ENCODE peak calls at places on chromosomes 2 and 18, in nine cellular contexts. N, S, G, R, Y, W, E, P and D are unnamed samples.

GRCh38 chr2:120880381-120880780 is 144.7 kb downstream of the GLI2 start:
- DNase-seq in G (no peak), E (peak), W (no peak), P (no peak), Y (peak), S (no peak), R (no peak), N (no peak), D (no peak)

GRCh38 chr2:173749315-173749714 is 215.9 kb downstream of the SP3 start:
- DNase-seq in R (peak), P (no peak), G (no peak), N (no peak), W (no peak), Y (peak), S (peak), E (no peak), D (no peak)

GRCh38 chr2:9473985-9474360 is 378 bp upstream of the IAH1 start:
- DNase-seq in G (peak), W (peak), N (peak), E (peak), S (no peak), R (no peak), P (no peak), Y (no peak), D (peak)

GRCh38 chr2:129727286-129727685 is 252.2 kb upstream of the RAB6C start:
- DNase-seq in R (no peak), W (no peak), N (no peak), G (no peak), Y (no peak), S (no peak), P (no peak), E (no peak), D (no peak)

GRCh38 chr2:58432491-58433166 is 191.5 kb upstream of the FANCL start:
- DNase-seq in R (no peak), N (no peak), W (no peak), Y (no peak), P (no peak), E (no peak), G (no peak), S (no peak), D (no peak)

GRCh38 chr2:13212115-13212514 is 495.4 kb downstream of the TRIB2 start:
- DNase-seq in E (no peak), N (no peak), S (no peak), W (no peak), P (no peak), R (no peak), G (no peak), Y (no peak), D (no peak)

GRCh38 chr18:56257215-56257614 is 381.2 kb downstream of the TXNL1 start:
- DNase-seq in S (peak), Y (peak), N (no peak), P (no peak), E (no peak), G (no peak), W (no peak), R (no peak), D (no peak)

GRCh38 chr2:69494126-69494525 is 56.9 kb upstream of the NFU1 start:
- DNase-seq in P (no peak), E (no peak), G (no peak), S (no peak), Y (no peak), R (no peak), W (no peak), N (no peak), D (no peak)

GRCh38 chr18:13446581-13447470 is 228.3 kb downstream of the LDLRAD4 start:
- DNase-seq in R (no peak), E (no peak), W (no peak), Y (no peak), G (no peak), N (no peak), P (no peak), S (peak), D (no peak)

GRCh38 chr2:226187601-226188000 is 612.0 kb downstream of the IRS1 start:
- DNase-seq in P (no peak), N (no peak), Y (peak), E (no peak), R (no peak), W (no peak), G (no peak), S (no peak), D (no peak)

GRCh38 chr2:222707689-222708273 is 36.3 kb downstream of the MOGAT1 start:
- DNase-seq in Y (peak), E (no peak), N (no peak), G (no peak), S (peak), P (no peak), W (no peak), R (no peak), D (no peak)

GRCh38 chr2:239309398-239310245 is 91.2 kb downstream of the HDAC4 start:
- DNase-seq in Y (no peak), G (peak), P (no peak), S (no peak), W (no peak), N (peak), R (no peak), E (peak), D (no peak)

GRCh38 chr2:123913266-123913810 is 111.7 kb upstream of the CNTNAP5 start:
- DNase-seq in P (no peak), W (no peak), E (no peak), G (no peak), R (no peak), S (no peak), N (no peak), Y (no peak), D (no peak)

GRCh38 chr2:64876137-64876647 is 113.0 kb upstream of the SLC1A4 start:
- DNase-seq in W (no peak), S (peak), Y (peak), P (no peak), G (no peak), E (no peak), R (peak), N (no peak), D (no peak)

GRCh38 chr2:138787053-138787666 is 7.0 kb upstream of the NXPH2 start:
- DNase-seq in E (no peak), Y (peak), N (no peak), P (no peak), G (no peak), R (peak), W (no peak), S (peak), D (no peak)

GRCh38 chr2:39091535-39091934 is 29.3 kb downstream of the SOS1 start:
- DNase-seq in S (no peak), E (no peak), Y (no peak), N (no peak), G (no peak), R (no peak), W (no peak), P (no peak), D (no peak)

GRCh38 chr2:24492283-24493272 is 1.5 kb downstream of the NCOA1 start:
- DNase-seq in E (no peak), R (no peak), G (no peak), S (no peak), Y (no peak), P (no peak), W (peak), N (no peak), D (no peak)

GRCh38 chr18:79944746-79945117 is 6.7 kb downstream of the SLC66A2 start:
- DNase-seq in G (no peak), W (no peak), P (peak), Y (no peak), N (peak), E (no peak), S (no peak), R (no peak), D (no peak)

GRCh38 chr2:178513876-178514275 is 33.6 kb downstream of the PLEKHA3 start:
- DNase-seq in N (no peak), E (no peak), Y (peak), P (no peak), R (no peak), G (no peak), S (no peak), W (no peak), D (no peak)

GRCh38 chr2:212723226-212723625 is 184.6 kb upstream of the ERBB4 start:
- DNase-seq in E (no peak), P (no peak), N (no peak), S (no peak), W (no peak), G (no peak), R (no peak), Y (peak), D (no peak)

GRCh38 chr2:129779783-129780182 is 199.7 kb upstream of the RAB6C start:
- DNase-seq in N (no peak), E (no peak), G (peak), W (no peak), Y (no peak), P (no peak), R (no peak), S (no peak), D (no peak)

GRCh38 chr2:8535821-8536685 is 145.8 kb upstream of the ID2 start:
- DNase-seq in W (no peak), G (no peak), S (no peak), E (peak), P (peak), N (peak), Y (no peak), R (no peak), D (no peak)

GRCh38 chr18:75127143-75128021 is 81.6 kb downstream of the PTGR3 start:
- DNase-seq in E (no peak), G (no peak), S (no peak), P (peak), W (no peak), R (no peak), Y (no peak), N (no peak), D (no peak)

GRCh38 chr18:63775166-63775730 is at the start of gene SERPINB7:
- DNase-seq in E (no peak), Y (peak), P (no peak), R (peak), S (peak), G (no peak), N (no peak), W (no peak), D (no peak)

GRCh38 chr2:179051250-179051649 is 1.3 kb upstream of the CCDC141 start:
- DNase-seq in S (no peak), Y (no peak), R (no peak), N (no peak), G (no peak), E (no peak), W (no peak), P (no peak), D (no peak)

GRCh38 chr2:132797551-132797950 is 127.5 kb upstream of the LYPD1 start:
- DNase-seq in P (no peak), N (no peak), Y (peak), E (no peak), S (peak), R (no peak), W (no peak), G (no peak), D (no peak)

GRCh38 chr2:128552141-128552805 is 233.6 kb upstream of the HS6ST1 start:
- DNase-seq in Y (no peak), S (no peak), P (no peak), W (no peak), N (no peak), E (no peak), G (no peak), R (no peak), D (no peak)

GRCh38 chr2:152504618-152505017 is 169.6 kb downstream of the FMNL2 start:
- DNase-seq in E (no peak), Y (peak), R (no peak), S (peak), W (no peak), N (no peak), G (no peak), P (no peak), D (no peak)

DNA sequence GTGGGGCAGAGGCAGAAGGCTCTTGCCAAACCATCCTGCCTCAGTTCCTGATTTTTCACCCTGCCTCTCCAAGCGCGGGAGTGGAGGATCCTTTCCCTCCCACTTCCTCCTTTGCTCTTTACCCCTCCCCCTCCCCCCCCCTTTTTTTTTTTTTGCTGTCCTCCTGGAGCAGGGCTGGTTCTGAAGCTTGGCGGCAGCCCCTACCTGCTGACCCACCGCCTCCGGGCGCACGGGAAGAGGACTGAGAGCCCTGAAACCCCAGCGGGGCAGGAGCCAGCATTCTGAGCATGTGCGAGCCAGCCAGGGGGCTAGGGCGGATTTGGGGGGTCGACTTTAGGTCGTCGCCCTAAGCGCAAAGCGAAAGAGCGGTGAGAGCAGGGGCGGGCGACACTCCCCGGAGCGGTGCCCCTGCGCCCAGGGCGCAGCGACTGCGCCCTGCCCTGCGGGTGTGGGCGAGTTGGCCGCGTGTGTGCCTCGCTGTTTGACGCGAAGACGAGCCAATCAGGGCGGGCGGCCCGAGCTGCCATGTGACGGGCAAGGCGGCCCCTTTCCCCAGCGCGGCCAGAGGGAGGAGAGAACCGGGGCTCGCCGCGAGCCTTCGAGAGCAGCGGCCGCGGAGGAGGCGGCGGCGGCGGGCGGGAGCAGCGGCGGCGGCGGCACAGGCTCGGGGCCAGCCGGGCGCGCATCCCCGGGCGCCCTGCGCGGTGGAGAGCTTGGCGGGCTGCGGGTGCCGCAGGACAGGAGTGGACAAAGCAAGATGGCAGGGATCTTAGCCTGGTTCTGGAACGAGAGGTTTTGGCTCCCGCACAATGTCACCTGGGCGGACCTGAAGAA is at the start of gene CERS6:
- DNase-seq in S (peak), W (peak), P (peak), N (peak), R (peak), Y (peak), G (peak), E (peak), D (peak)
- TF ChIP-seq POLR2A in S (peak), W (peak), P (peak), N (peak), R (peak), Y (peak), G (peak), E (peak), D (peak)

GRCh38 chr2:60553496-60553991 is at the start of gene BCL11A:
- DNase-seq in W (no peak), E (no peak), G (no peak), S (peak), Y (peak), R (peak), N (peak), P (peak), D (peak)
- TF ChIP-seq POLR2A in W (no peak), E (no peak), G (no peak), S (no peak), Y (no peak), R (no peak), N (no peak), P (no peak), D (peak)

GRCh38 chr2:45263147-45263546 is 253.9 kb upstream of the SIX2 start:
- DNase-seq in N (no peak), E (no peak), R (no peak), S (no peak), P (no peak), Y (no peak), G (no peak), W (no peak), D (no peak)
- TF ChIP-seq POLR2A in N (no peak), E (no peak), R (no peak), S (no peak), P (no peak), Y (no peak), G (no peak), W (no peak), D (no peak)

GRCh38 chr2:60094450-60094929 is 459.0 kb downstream of the BCL11A start:
- DNase-seq in P (no peak), Y (no peak), R (no peak), G (no peak), W (peak), S (no peak), E (no peak), N (no peak), D (no peak)

GRCh38 chr2:60092781-60093180 is 460.7 kb downstream of the BCL11A start:
- DNase-seq in E (no peak), P (no peak), Y (no peak), S (no peak), G (no peak), R (no peak), N (no peak), W (no peak), D (no peak)

GRCh38 chr2:60096556-60096955 is 456.9 kb downstream of the BCL11A start:
- DNase-seq in N (no peak), S (no peak), Y (no peak), P (no peak), E (no peak), R (no peak), G (no peak), W (no peak), D (no peak)

GRCh38 chr2:60091311-60091710 is 462.1 kb downstream of the BCL11A start:
- DNase-seq in P (no peak), S (no peak), G (no peak), R (no peak), N (no peak), Y (no peak), E (no peak), W (no peak), D (no peak)

DNA sequence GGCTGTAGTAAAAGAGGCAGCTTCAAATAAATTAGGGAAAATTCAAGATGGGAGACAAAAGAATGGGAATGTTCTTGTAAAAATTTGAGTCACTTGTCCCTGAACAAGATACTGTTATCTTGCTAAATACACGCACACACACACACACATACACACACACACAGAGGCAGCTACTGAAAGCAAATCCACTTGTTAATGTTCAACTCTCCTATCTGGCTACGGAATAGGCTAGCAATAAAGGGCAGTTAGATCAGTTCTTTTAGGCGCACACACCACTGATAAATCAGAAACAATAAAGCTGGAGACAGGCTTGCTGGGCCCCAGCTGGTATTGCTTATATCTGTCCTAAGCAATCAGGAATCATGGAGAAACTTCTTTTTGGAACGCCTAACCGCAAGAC is 461.6 kb downstream of the BCL11A start:
- DNase-seq in W (no peak), R (no peak), E (no peak), Y (no peak), P (no peak), S (no peak), N (no peak), G (no peak), D (no peak)
- TF ChIP-seq POLR2A in W (no peak), R (no peak), E (no peak), Y (no peak), P (no peak), S (no peak), N (no peak), G (no peak), D (no peak)

GRCh38 chr2:207897541-207898353 is 127.6 kb downstream of the PLEKHM3 start:
- DNase-seq in P (no peak), N (no peak), R (no peak), G (no peak), E (peak), S (no peak), W (no peak), Y (no peak), D (no peak)
- TF ChIP-seq POLR2A in P (no peak), N (no peak), R (no peak), G (no peak), E (peak), S (no peak), W (no peak), Y (no peak), D (no peak)

DNA sequence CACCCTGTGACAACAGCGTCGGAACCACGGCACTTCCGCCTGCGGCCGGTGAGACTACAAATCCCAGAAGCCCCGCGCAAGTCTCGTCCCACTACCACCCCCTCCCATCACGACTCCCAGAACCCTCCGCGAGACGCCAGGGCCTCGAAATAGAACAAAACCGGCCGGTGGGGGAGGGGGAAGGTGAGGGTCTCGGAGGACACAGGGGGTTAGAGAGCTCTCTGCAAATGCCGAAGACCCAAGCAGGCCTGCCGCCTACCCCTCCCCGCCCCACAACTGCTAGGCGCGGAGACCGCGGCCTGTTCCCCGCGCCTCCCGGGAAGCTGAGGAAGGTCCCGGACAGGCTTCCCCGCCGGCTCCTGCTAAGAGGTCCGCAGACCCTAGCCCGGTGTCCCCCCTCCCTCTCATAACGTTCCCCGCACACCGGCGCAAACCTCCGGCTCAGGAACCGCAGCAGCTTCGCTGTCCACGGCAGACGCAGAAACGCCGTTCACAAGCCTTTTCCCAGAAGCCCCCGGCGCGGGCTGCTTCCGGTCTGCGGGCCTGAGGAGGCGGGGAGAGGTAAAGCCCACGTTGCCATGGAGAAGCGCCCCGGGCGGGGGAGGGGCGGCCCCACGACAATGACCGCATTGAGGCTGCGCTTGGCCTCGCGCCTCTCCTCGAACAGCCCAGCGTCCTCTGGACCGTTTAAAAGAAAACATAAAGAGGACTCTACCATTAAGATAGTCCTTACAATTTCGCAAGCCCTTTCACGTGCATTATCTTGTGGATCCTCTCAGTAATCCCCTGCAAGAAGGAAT is at the start of gene ZNF24:
- DNase-seq in R (peak), E (peak), G (peak), Y (peak), W (peak), P (peak), S (peak), N (peak), D (peak)
- TF ChIP-seq POLR2A in R (no peak), E (peak), G (peak), Y (peak), W (peak), P (peak), S (peak), N (peak), D (peak)